ENCODE peak calls at places on chromosomes 5 and 9, in ten cellular contexts. Y is kidney glomerular epithelial cell; Q is NCI-H2029; J is fibroblast of the conjunctiva; O is EL; U is H7; M is stimulated activated CD8-positive, alpha-beta memory T cell treated with anti-CD3 and anti-CD28 coated beads, Interleukin-15, amount 100 ng/mL, for 48 hours; C is posterior vena cava; R is LoVo; K is WTC11. P is an unnamed sample.

GRCh38 chr5:72137826-72138409 is 30.6 kb downstream of the MAP1B start:
- DNase-seq in Y (no peak), Q (no peak), J (no peak), O (no peak), U (no peak), M (no peak), C (no peak), R (peak; percentile 62), K (no peak), P (peak; percentile 41)

GRCh38 chr5:163248333-163248732 is 189.1 kb upstream of the CCNG1 start:
- DNase-seq in Y (no peak), Q (no peak), J (no peak), O (no peak), U (no peak), M (no peak), C (no peak), R (no peak), K (no peak), P (no peak)

GRCh38 chr9:133505901-133506652 is 18.7 kb downstream of the MYMK start:
- DNase-seq in Y (no peak), Q (no peak), J (peak; percentile 61), O (peak; percentile 25), U (no peak), M (no peak), C (peak; percentile 94), R (no peak), K (no peak), P (peak; percentile 10)

GRCh38 chr5:171630047-171630669 is 155.5 kb upstream of the SMIM23 start:
- DNase-seq in Y (peak; percentile 40), Q (no peak), J (peak; percentile 49), O (peak; percentile 74), U (peak; percentile 92), M (peak; percentile 4), C (peak; percentile 87), R (peak; percentile 75), K (peak; percentile 77), P (peak; percentile 64)

GRCh38 chr5:129460951-129461815 is 1.1 kb downstream of the ADAMTS19 start:
- DNase-seq in Y (no peak), Q (no peak), J (no peak), O (peak; percentile 12), U (peak; percentile 78), M (no peak), C (no peak), R (peak; percentile 44), K (peak; percentile 80), P (no peak)

GRCh38 chr9:4298255-4299005 is 1.4 kb downstream of the GLIS3 start:
- DNase-seq in Y (peak; percentile 55), Q (no peak), J (no peak), O (no peak), U (peak; percentile 58), M (no peak), C (peak; percentile 86), R (peak; percentile 58), K (no peak), P (peak; percentile 51)

GRCh38 chr9:122244349-122244748 is 15.6 kb upstream of the LHX6 start:
- DNase-seq in Y (no peak), Q (no peak), J (no peak), O (no peak), U (no peak), M (no peak), C (no peak), R (no peak), K (no peak), P (no peak)

GRCh38 chr9:87657893-87658292 is 68.0 kb upstream of the CTSL start:
- DNase-seq in Y (no peak), Q (no peak), J (no peak), O (no peak), U (no peak), M (no peak), C (no peak), R (no peak), K (no peak), P (no peak)

P was measured in EH.